ENCODE peak calls at places on chromosomes 5 and 9, in seven cellular contexts. One of them, this sample, is unnamed.

GRCh38 chr5:102638316-102638715 is 116.8 kb upstream of the PAM start:
- DNase-seq in pancreas: no peak
- DNase-seq in heart right ventricle: no peak
- DNase-seq in colonic mucosa: no peak
- DNase-seq in gastrocnemius medialis: no peak
- DNase-seq in effector memory CD4-positive, alpha-beta T cell: no peak
- DNase-seq in breast epithelium: no peak
- DNase-seq in this sample: no peak

GRCh38 chr5:87009146-87009545 is 258.5 kb upstream of the RASA1 start:
- DNase-seq in effector memory CD4-positive, alpha-beta T cell: no peak
- DNase-seq in heart right ventricle: no peak
- DNase-seq in pancreas: no peak
- DNase-seq in gastrocnemius medialis: no peak
- DNase-seq in colonic mucosa: no peak
- DNase-seq in breast epithelium: no peak
- DNase-seq in this sample: no peak

GRCh38 chr9:104831681-104832080 is 67.8 kb downstream of the NIPSNAP3B start:
- DNase-seq in effector memory CD4-positive, alpha-beta T cell: no peak
- DNase-seq in colonic mucosa: no peak
- DNase-seq in gastrocnemius medialis: no peak
- DNase-seq in pancreas: no peak
- DNase-seq in breast epithelium: no peak
- DNase-seq in heart right ventricle: no peak
- DNase-seq in this sample: no peak

GRCh38 chr9:111113712-111114111 is 75.4 kb upstream of the LPAR1 start:
- DNase-seq in pancreas: no peak
- DNase-seq in effector memory CD4-positive, alpha-beta T cell: no peak
- DNase-seq in breast epithelium: no peak
- DNase-seq in gastrocnemius medialis: no peak
- DNase-seq in colonic mucosa: no peak
- DNase-seq in heart right ventricle: no peak
- DNase-seq in this sample: no peak

GRCh38 chr9:98185021-98185567 is 7.3 kb downstream of the CORO2A start:
- DNase-seq in gastrocnemius medialis: no peak
- DNase-seq in breast epithelium: no peak
- DNase-seq in pancreas: no peak
- DNase-seq in heart right ventricle: no peak
- DNase-seq in effector memory CD4-positive, alpha-beta T cell: no peak
- DNase-seq in colonic mucosa: no peak
- DNase-seq in this sample: no peak

GRCh38 chr5:73213566-73213998 is 40.6 kb downstream of the TMEM174 start:
- DNase-seq in pancreas: no peak
- DNase-seq in heart right ventricle: no peak
- DNase-seq in colonic mucosa: peak; percentile 71
- DNase-seq in effector memory CD4-positive, alpha-beta T cell: no peak
- DNase-seq in gastrocnemius medialis: no peak
- DNase-seq in breast epithelium: no peak
- DNase-seq in this sample: no peak

GRCh38 chr5:16561660-16562059 is 55.1 kb downstream of the RETREG1 start:
- DNase-seq in heart right ventricle: no peak
- DNase-seq in gastrocnemius medialis: no peak
- DNase-seq in breast epithelium: no peak
- DNase-seq in colonic mucosa: no peak
- DNase-seq in pancreas: no peak
- DNase-seq in effector memory CD4-positive, alpha-beta T cell: no peak
- DNase-seq in this sample: no peak

GRCh38 chr5:19546521-19546920 is 441.5 kb downstream of the CDH18 start:
- DNase-seq in colonic mucosa: no peak
- DNase-seq in breast epithelium: no peak
- DNase-seq in pancreas: no peak
- DNase-seq in effector memory CD4-positive, alpha-beta T cell: no peak
- DNase-seq in gastrocnemius medialis: no peak
- DNase-seq in heart right ventricle: no peak
- DNase-seq in this sample: no peak

GRCh38 chr5:79956173-79956670 is 34.8 kb downstream of the MTX3 start:
- DNase-seq in breast epithelium: no peak
- DNase-seq in colonic mucosa: no peak
- DNase-seq in gastrocnemius medialis: no peak
- DNase-seq in heart right ventricle: no peak
- DNase-seq in effector memory CD4-positive, alpha-beta T cell: no peak
- DNase-seq in pancreas: no peak
- DNase-seq in this sample: no peak

GRCh38 chr5:15790446-15791005 is 290.5 kb downstream of the FBXL7 start:
- DNase-seq in pancreas: no peak
- DNase-seq in breast epithelium: no peak
- DNase-seq in heart right ventricle: no peak
- DNase-seq in colonic mucosa: no peak
- DNase-seq in gastrocnemius medialis: no peak
- DNase-seq in effector memory CD4-positive, alpha-beta T cell: no peak
- DNase-seq in this sample: no peak

GRCh38 chr9:134624827-134625181 is 16.8 kb upstream of the COL5A1 start:
- DNase-seq in breast epithelium: peak; percentile 43
- DNase-seq in heart right ventricle: no peak
- DNase-seq in effector memory CD4-positive, alpha-beta T cell: no peak
- DNase-seq in gastrocnemius medialis: peak; percentile 3
- DNase-seq in colonic mucosa: no peak
- DNase-seq in pancreas: no peak
- DNase-seq in this sample: no peak

GRCh38 chr5:96283589-96283988 is 149.5 kb downstream of the PCSK1 start:
- DNase-seq in pancreas: no peak
- DNase-seq in heart right ventricle: no peak
- DNase-seq in breast epithelium: no peak
- DNase-seq in effector memory CD4-positive, alpha-beta T cell: no peak
- DNase-seq in colonic mucosa: no peak
- DNase-seq in gastrocnemius medialis: no peak
- DNase-seq in this sample: no peak

GRCh38 chr9:24879591-24879990 is 333.9 kb upstream of the IZUMO3 start:
- DNase-seq in breast epithelium: no peak
- DNase-seq in colonic mucosa: no peak
- DNase-seq in pancreas: no peak
- DNase-seq in heart right ventricle: no peak
- DNase-seq in effector memory CD4-positive, alpha-beta T cell: no peak
- DNase-seq in gastrocnemius medialis: no peak
- DNase-seq in this sample: no peak

GRCh38 chr5:67371924-67372323 is 175.3 kb upstream of the CD180 start:
- DNase-seq in breast epithelium: no peak
- DNase-seq in effector memory CD4-positive, alpha-beta T cell: no peak
- DNase-seq in colonic mucosa: no peak
- DNase-seq in gastrocnemius medialis: no peak
- DNase-seq in heart right ventricle: no peak
- DNase-seq in pancreas: no peak
- DNase-seq in this sample: no peak
- H3K27ac ChIP-seq in breast epithelium: no peak overlapping the region
- H3K27ac ChIP-seq in effector memory CD4-positive, alpha-beta T cell: no peak overlapping the region
- H3K27ac ChIP-seq in colonic mucosa: no peak overlapping the region
- H3K27ac ChIP-seq in gastrocnemius medialis: no peak overlapping the region
- H3K27ac ChIP-seq in heart right ventricle: no peak overlapping the region
- H3K27ac ChIP-seq in pancreas: no peak overlapping the region
- H3K27ac ChIP-seq in this sample: no peak overlapping the region

GRCh38 chr5:138024117-138024516 is 8.8 kb downstream of the FAM13B start:
- DNase-seq in heart right ventricle: no peak
- DNase-seq in gastrocnemius medialis: no peak
- DNase-seq in breast epithelium: no peak
- DNase-seq in colonic mucosa: no peak
- DNase-seq in pancreas: no peak
- DNase-seq in effector memory CD4-positive, alpha-beta T cell: no peak
- DNase-seq in this sample: no peak
- H3K27ac ChIP-seq in heart right ventricle: no peak overlapping the region
- H3K27ac ChIP-seq in gastrocnemius medialis: no peak overlapping the region
- H3K27ac ChIP-seq in breast epithelium: peak overlapping the region; percentile 0
- H3K27ac ChIP-seq in colonic mucosa: no peak overlapping the region
- H3K27ac ChIP-seq in pancreas: no peak overlapping the region
- H3K27ac ChIP-seq in effector memory CD4-positive, alpha-beta T cell: no peak overlapping the region
- H3K27ac ChIP-seq in this sample: no peak overlapping the region

GRCh38 chr5:154587123-154587725 is 109.2 kb upstream of the HAND1 start:
- DNase-seq in effector memory CD4-positive, alpha-beta T cell: no peak
- DNase-seq in gastrocnemius medialis: no peak
- DNase-seq in breast epithelium: no peak
- DNase-seq in heart right ventricle: no peak
- DNase-seq in pancreas: no peak
- DNase-seq in colonic mucosa: no peak
- DNase-seq in this sample: no peak
- H3K27ac ChIP-seq in effector memory CD4-positive, alpha-beta T cell: no peak overlapping the region
- H3K27ac ChIP-seq in gastrocnemius medialis: no peak overlapping the region
- H3K27ac ChIP-seq in breast epithelium: no peak overlapping the region
- H3K27ac ChIP-seq in heart right ventricle: no peak overlapping the region
- H3K27ac ChIP-seq in pancreas: no peak overlapping the region
- H3K27ac ChIP-seq in colonic mucosa: no peak overlapping the region
- H3K27ac ChIP-seq in this sample: no peak overlapping the region

DNA sequence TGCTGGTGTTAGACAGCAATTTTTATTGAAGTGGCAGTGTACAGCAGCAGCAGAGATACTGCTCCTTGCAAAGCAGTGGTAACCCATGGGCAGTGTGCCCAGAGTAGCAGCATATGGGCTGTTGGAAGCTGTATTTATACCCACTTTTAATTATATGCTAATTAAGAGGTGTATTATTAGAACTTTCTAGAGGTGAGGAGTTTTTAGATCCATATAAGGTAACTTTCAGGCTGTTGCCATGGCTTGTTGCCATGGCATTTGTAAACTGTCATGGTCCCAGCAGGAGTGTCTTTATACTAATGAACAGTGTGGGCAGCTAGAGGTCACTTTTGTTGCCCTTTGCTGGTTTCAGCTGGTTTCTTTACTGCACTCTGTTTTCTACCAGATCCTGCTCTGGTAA is 3.7 kb upstream of the PJA2 start:
- DNase-seq in breast epithelium: no peak
- DNase-seq in colonic mucosa: no peak
- DNase-seq in pancreas: peak; percentile 32
- DNase-seq in heart right ventricle: peak; percentile 16
- DNase-seq in effector memory CD4-positive, alpha-beta T cell: no peak
- DNase-seq in gastrocnemius medialis: no peak
- DNase-seq in this sample: no peak
- H3K27ac ChIP-seq in breast epithelium: peak overlapping the region; percentile 97
- H3K27ac ChIP-seq in colonic mucosa: no peak overlapping the region
- H3K27ac ChIP-seq in pancreas: peak overlapping the region; percentile 7
- H3K27ac ChIP-seq in heart right ventricle: no peak overlapping the region
- H3K27ac ChIP-seq in effector memory CD4-positive, alpha-beta T cell: no peak overlapping the region
- H3K27ac ChIP-seq in gastrocnemius medialis: no peak overlapping the region
- H3K27ac ChIP-seq in this sample: no peak overlapping the region

GRCh38 chr5:107571621-107572489 is 98.9 kb downstream of the EFNA5 start:
- DNase-seq in breast epithelium: peak; percentile 95
- DNase-seq in colonic mucosa: peak; percentile 97
- DNase-seq in heart right ventricle: peak; percentile 89
- DNase-seq in pancreas: peak; percentile 85
- DNase-seq in gastrocnemius medialis: peak; percentile 87
- DNase-seq in effector memory CD4-positive, alpha-beta T cell: peak; percentile 55
- DNase-seq in this sample: peak; percentile 94
- H3K27ac ChIP-seq in breast epithelium: peak overlapping the region; percentile 86
- H3K27ac ChIP-seq in colonic mucosa: peak overlapping the region; percentile 70
- H3K27ac ChIP-seq in heart right ventricle: peak overlapping the region; percentile 82
- H3K27ac ChIP-seq in pancreas: no peak overlapping the region
- H3K27ac ChIP-seq in gastrocnemius medialis: peak overlapping the region; percentile 64
- H3K27ac ChIP-seq in effector memory CD4-positive, alpha-beta T cell: no peak overlapping the region
- H3K27ac ChIP-seq in this sample: peak overlapping the region; percentile 73

DNA sequence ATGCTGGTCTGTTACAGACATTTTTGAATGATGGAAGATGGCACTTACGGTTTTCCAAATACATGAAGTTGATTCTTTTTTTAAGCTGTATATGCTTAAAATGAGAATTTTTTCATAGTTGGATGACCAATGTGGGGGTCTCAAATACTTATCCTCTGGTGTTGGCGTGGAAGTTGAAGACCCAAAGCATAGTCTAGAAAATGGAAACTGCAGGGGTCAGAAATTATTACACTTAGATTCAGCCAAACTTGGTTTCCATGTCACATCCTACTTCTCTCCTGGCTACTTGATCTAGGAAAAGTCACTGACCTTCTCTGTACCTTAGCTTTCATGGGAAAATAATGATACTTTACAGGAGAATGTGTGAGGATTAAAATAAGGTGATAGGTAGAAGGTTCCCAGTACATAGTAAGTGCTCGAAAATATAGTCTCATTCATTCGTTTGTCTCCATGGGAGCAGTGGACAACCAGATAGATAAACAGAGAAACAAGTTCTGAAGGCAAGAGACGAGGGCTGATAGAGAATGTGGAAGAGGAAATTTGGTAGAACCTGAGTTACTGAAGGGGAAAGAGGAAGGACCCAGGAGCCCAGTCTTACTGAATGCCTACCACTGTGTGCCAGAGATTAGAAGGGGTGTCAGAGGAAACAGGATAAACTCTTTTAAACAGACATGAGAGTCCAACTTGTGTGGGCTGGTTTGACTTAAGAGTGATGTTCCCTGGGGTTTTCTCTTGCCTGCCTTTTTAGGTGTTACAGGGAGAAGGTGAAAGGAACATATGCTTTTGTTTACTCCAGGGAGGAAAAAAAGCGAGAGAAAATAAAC is 560.3 kb upstream of the KLF4 start:
- DNase-seq in pancreas: no peak
- DNase-seq in heart right ventricle: no peak
- DNase-seq in effector memory CD4-positive, alpha-beta T cell: no peak
- DNase-seq in gastrocnemius medialis: no peak
- DNase-seq in breast epithelium: no peak
- DNase-seq in colonic mucosa: no peak
- DNase-seq in this sample: no peak
- H3K27ac ChIP-seq in pancreas: no peak overlapping the region
- H3K27ac ChIP-seq in heart right ventricle: no peak overlapping the region
- H3K27ac ChIP-seq in effector memory CD4-positive, alpha-beta T cell: no peak overlapping the region
- H3K27ac ChIP-seq in gastrocnemius medialis: no peak overlapping the region
- H3K27ac ChIP-seq in breast epithelium: no peak overlapping the region
- H3K27ac ChIP-seq in colonic mucosa: peak overlapping the region; percentile 36
- H3K27ac ChIP-seq in this sample: no peak overlapping the region

GRCh38 chr5:172886974-172887491 is 53.0 kb downstream of the ERGIC1 start:
- DNase-seq in colonic mucosa: no peak
- DNase-seq in breast epithelium: no peak
- DNase-seq in gastrocnemius medialis: peak; percentile 71
- DNase-seq in pancreas: peak; percentile 54
- DNase-seq in heart right ventricle: peak; percentile 65
- DNase-seq in effector memory CD4-positive, alpha-beta T cell: no peak
- DNase-seq in this sample: peak; percentile 84

GRCh38 chr5:172886396-172886932 is 52.4 kb downstream of the ERGIC1 start:
- DNase-seq in colonic mucosa: no peak
- DNase-seq in gastrocnemius medialis: no peak
- DNase-seq in effector memory CD4-positive, alpha-beta T cell: no peak
- DNase-seq in pancreas: no peak
- DNase-seq in heart right ventricle: no peak
- DNase-seq in breast epithelium: no peak
- DNase-seq in this sample: no peak

GRCh38 chr5:172887735-172888134 is 53.7 kb downstream of the ERGIC1 start:
- DNase-seq in effector memory CD4-positive, alpha-beta T cell: no peak
- DNase-seq in gastrocnemius medialis: no peak
- DNase-seq in pancreas: no peak
- DNase-seq in heart right ventricle: peak; percentile 88
- DNase-seq in colonic mucosa: no peak
- DNase-seq in breast epithelium: no peak
- DNase-seq in this sample: no peak

GRCh38 chr5:172881691-172882370 is 47.8 kb downstream of the ERGIC1 start:
- DNase-seq in heart right ventricle: no peak
- DNase-seq in pancreas: no peak
- DNase-seq in breast epithelium: no peak
- DNase-seq in gastrocnemius medialis: no peak
- DNase-seq in effector memory CD4-positive, alpha-beta T cell: no peak
- DNase-seq in colonic mucosa: no peak
- DNase-seq in this sample: peak; percentile 48

GRCh38 chr5:172885594-172886340 is 51.7 kb downstream of the ERGIC1 start:
- DNase-seq in breast epithelium: no peak
- DNase-seq in colonic mucosa: no peak
- DNase-seq in gastrocnemius medialis: no peak
- DNase-seq in pancreas: no peak
- DNase-seq in effector memory CD4-positive, alpha-beta T cell: no peak
- DNase-seq in heart right ventricle: peak; percentile 54
- DNase-seq in this sample: no peak
- H3K27ac ChIP-seq in breast epithelium: peak overlapping the region; percentile 80
- H3K27ac ChIP-seq in colonic mucosa: no peak overlapping the region
- H3K27ac ChIP-seq in gastrocnemius medialis: no peak overlapping the region
- H3K27ac ChIP-seq in pancreas: peak overlapping the region; percentile 61
- H3K27ac ChIP-seq in effector memory CD4-positive, alpha-beta T cell: no peak overlapping the region
- H3K27ac ChIP-seq in heart right ventricle: peak overlapping the region; percentile 94
- H3K27ac ChIP-seq in this sample: no peak overlapping the region